ENCODE peak calls at places on chromosomes 12 and 14, in five cellular contexts. One of them, this sample, is unnamed. For H3K9me2, the result is how much of the 10 kb centered on the place peaks cover.

GRCh38 chr12:28941248-28941647 is 207.8 kb upstream of the FAR2 start:
- DNase-seq in HCT116: no peak
- DNase-seq in GM23248: peak
- DNase-seq in PC-3: peak
- DNase-seq in MM.1S: no peak
- DNase-seq in this sample: no peak

GRCh38 chr12:115149279-115149678 is 465.3 kb upstream of the TBX3 start:
- DNase-seq in PC-3: no peak
- DNase-seq in MM.1S: no peak
- DNase-seq in GM23248: peak
- DNase-seq in HCT116: no peak
- DNase-seq in this sample: no peak

GRCh38 chr14:71658261-71658860 is 273.9 kb upstream of the RGS6 start:
- DNase-seq in MM.1S: no peak
- DNase-seq in PC-3: no peak
- DNase-seq in GM23248: peak
- DNase-seq in HCT116: no peak
- DNase-seq in this sample: no peak

GRCh38 chr12:54439521-54440255 is 20.6 kb upstream of the ITGA5 start:
- DNase-seq in MM.1S: peak
- DNase-seq in HCT116: peak
- DNase-seq in GM23248: peak
- DNase-seq in PC-3: peak
- DNase-seq in this sample: peak

GRCh38 chr14:39762576-39763401 is 330.6 kb upstream of the FBXO33 start:
- DNase-seq in PC-3: no peak
- DNase-seq in MM.1S: peak
- DNase-seq in GM23248: no peak
- DNase-seq in HCT116: no peak
- DNase-seq in this sample: no peak

GRCh38 chr12:69816082-69816481 is 8.9 kb upstream of the MYRFL start:
- DNase-seq in HCT116: no peak
- DNase-seq in MM.1S: peak
- DNase-seq in GM23248: no peak
- DNase-seq in PC-3: no peak
- DNase-seq in this sample: no peak

GRCh38 chr14:94485944-94486841 is 10.2 kb upstream of the SERPINA9 start:
- DNase-seq in MM.1S: no peak
- DNase-seq in GM23248: peak
- DNase-seq in HCT116: peak
- DNase-seq in PC-3: peak
- DNase-seq in this sample: peak

GRCh38 chr12:91951571-91951970 is 194.1 kb downstream of the BTG1 start:
- DNase-seq in MM.1S: no peak
- DNase-seq in PC-3: peak
- DNase-seq in GM23248: peak
- DNase-seq in HCT116: no peak
- DNase-seq in this sample: no peak

GRCh38 chr14:51547260-51547659 is 104.5 kb upstream of the FRMD6 start:
- DNase-seq in HCT116: peak
- DNase-seq in MM.1S: no peak
- DNase-seq in PC-3: peak
- DNase-seq in GM23248: peak
- DNase-seq in this sample: peak

GRCh38 chr12:124636138-124636968 is 68.9 kb upstream of the NCOR2 start:
- DNase-seq in MM.1S: no peak
- DNase-seq in HCT116: peak
- DNase-seq in GM23248: peak
- DNase-seq in PC-3: peak
- DNase-seq in this sample: peak

GRCh38 chr12:76555226-76555767 is 4.3 kb downstream of the OSBPL8 start:
- DNase-seq in HCT116: no peak
- DNase-seq in PC-3: peak
- DNase-seq in GM23248: peak
- DNase-seq in MM.1S: no peak
- DNase-seq in this sample: no peak

GRCh38 chr12:14948672-14949071 is 10.3 kb upstream of the ERP27 start:
- DNase-seq in GM23248: peak
- DNase-seq in PC-3: peak
- DNase-seq in HCT116: no peak
- DNase-seq in MM.1S: peak
- DNase-seq in this sample: no peak

GRCh38 chr14:79502751-79503148 is 708.6 kb downstream of the DIO2 start:
- DNase-seq in PC-3: peak
- DNase-seq in GM23248: no peak
- DNase-seq in MM.1S: no peak
- DNase-seq in HCT116: no peak
- DNase-seq in this sample: no peak

GRCh38 chr12:107912421-107913004 is 138.0 kb downstream of the ASCL4 start:
- DNase-seq in PC-3: peak
- DNase-seq in GM23248: peak
- DNase-seq in MM.1S: peak
- DNase-seq in HCT116: peak
- DNase-seq in this sample: no peak

GRCh38 chr14:100764716-100765115 is 38.0 kb downstream of the DLK1 start:
- DNase-seq in HCT116: no peak
- DNase-seq in PC-3: no peak
- DNase-seq in GM23248: no peak
- DNase-seq in MM.1S: no peak
- DNase-seq in this sample: no peak

GRCh38 chr12:92629349-92630065 is 73.3 kb upstream of the PLEKHG7 start:
- DNase-seq in PC-3: no peak
- DNase-seq in MM.1S: no peak
- DNase-seq in HCT116: no peak
- DNase-seq in GM23248: no peak
- DNase-seq in this sample: no peak

GRCh38 chr12:95336387-95337067 is 118.9 kb downstream of the VEZT start:
- DNase-seq in PC-3: peak
- DNase-seq in HCT116: peak
- DNase-seq in MM.1S: no peak
- DNase-seq in GM23248: peak
- DNase-seq in this sample: peak

GRCh38 chr14:73753887-73754880 is 40.0 kb upstream of the PNMA1 start:
- DNase-seq in GM23248: peak
- DNase-seq in HCT116: no peak
- DNase-seq in MM.1S: no peak
- DNase-seq in PC-3: peak
- DNase-seq in this sample: no peak

GRCh38 chr12:50241178-50241577 is 42.1 kb downstream of the LIMA1 start:
- DNase-seq in HCT116: no peak
- DNase-seq in PC-3: peak
- DNase-seq in MM.1S: no peak
- DNase-seq in GM23248: peak
- DNase-seq in this sample: no peak

GRCh38 chr12:65800928-65801327 is 23.4 kb upstream of the HMGA2 start:
- DNase-seq in PC-3: no peak
- DNase-seq in HCT116: no peak
- DNase-seq in MM.1S: no peak
- DNase-seq in GM23248: peak
- DNase-seq in this sample: no peak

GRCh38 chr12:85182699-85183098 is 97.3 kb upstream of the ALX1 start:
- DNase-seq in PC-3: no peak
- DNase-seq in HCT116: no peak
- DNase-seq in GM23248: no peak
- DNase-seq in MM.1S: no peak
- DNase-seq in this sample: no peak

GRCh38 chr12:50006754-50007442 is 18.4 kb downstream of the RACGAP1 start:
- DNase-seq in GM23248: peak
- DNase-seq in HCT116: no peak
- DNase-seq in MM.1S: no peak
- DNase-seq in PC-3: peak
- DNase-seq in this sample: no peak

GRCh38 chr12:52969828-52970569 is 21.1 kb downstream of the KRT18 start:
- DNase-seq in MM.1S: no peak
- DNase-seq in HCT116: no peak
- DNase-seq in PC-3: peak
- DNase-seq in GM23248: no peak
- DNase-seq in this sample: peak

GRCh38 chr12:52965337-52965731 is 16.4 kb downstream of the KRT18 start:
- DNase-seq in MM.1S: no peak
- DNase-seq in GM23248: no peak
- DNase-seq in HCT116: no peak
- DNase-seq in PC-3: no peak
- DNase-seq in this sample: no peak

DNA sequence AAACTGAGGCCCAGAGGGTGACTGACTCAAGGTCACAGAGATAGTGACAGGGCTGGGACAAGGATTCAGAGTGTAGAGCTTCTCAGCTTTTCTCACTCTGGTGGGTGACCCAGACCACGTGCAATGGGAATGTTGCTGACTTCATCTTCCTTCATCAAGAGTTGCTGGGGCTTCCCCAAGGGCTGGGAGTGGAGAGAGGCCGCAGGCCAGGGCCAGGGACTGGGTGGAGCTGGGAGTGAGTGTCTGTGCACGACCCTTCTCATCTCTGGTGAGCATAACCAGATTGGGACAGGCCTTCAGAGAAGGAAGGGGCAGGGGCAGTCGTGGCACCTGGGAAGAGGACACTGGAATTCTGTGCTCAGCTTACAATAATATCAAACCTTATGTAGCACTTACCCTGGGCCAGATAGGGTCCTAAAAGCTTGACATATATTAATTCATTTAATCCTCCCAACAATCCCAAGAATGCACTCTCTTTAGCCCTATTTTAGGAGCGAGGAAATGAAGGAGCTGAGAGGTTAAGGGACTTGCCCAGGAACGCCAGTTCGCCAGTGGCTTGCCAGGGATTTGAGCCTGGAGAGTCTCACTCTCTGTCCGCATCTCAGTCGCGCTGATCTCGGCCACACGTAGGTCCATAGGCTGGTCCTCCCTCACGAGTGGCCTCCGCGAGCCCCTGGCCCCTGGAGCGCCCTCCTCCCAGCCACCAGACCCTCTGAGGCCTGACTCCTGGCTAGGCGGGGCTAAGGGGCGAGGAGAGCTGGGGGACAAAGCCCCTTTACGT is 15.8 kb downstream of the KRT18 start:
- DNase-seq in HCT116: no peak
- DNase-seq in MM.1S: no peak
- DNase-seq in GM23248: no peak
- DNase-seq in PC-3: no peak
- DNase-seq in this sample: no peak
- H2AFZ ChIP-seq in HCT116: no peak
- H2AFZ ChIP-seq in MM.1S: no peak
- H2AFZ ChIP-seq in GM23248: peak
- H2AFZ ChIP-seq in PC-3: no peak
- H2AFZ ChIP-seq in this sample: peak

DNA sequence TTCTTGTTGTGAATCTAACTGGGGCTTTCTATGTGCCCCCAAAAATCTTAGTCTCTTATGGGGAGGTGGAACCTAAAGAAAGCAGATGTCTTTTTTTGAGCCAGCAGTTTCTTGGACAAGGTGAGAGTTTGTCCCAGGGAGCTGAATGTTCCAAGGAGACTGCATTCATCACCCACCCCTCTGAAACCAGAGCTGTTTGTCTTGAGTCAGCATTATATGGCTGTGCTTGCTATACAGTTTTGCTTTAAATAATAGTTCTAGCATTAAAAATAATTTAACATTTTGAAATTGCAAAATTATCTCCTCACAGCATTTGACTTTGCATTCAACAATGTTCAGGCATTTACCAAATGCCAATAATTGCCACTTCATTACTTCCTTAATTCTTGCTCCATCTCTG is 813.3 kb downstream of the BCL11B start:
- DNase-seq in PC-3: no peak
- DNase-seq in MM.1S: no peak
- DNase-seq in HCT116: no peak
- DNase-seq in GM23248: no peak
- DNase-seq in this sample: no peak
- H3K9me2 ChIP-seq in PC-3: under half
- H3K9me2 ChIP-seq in MM.1S: under half
- H3K9me2 ChIP-seq in HCT116: under half
- H3K9me2 ChIP-seq in GM23248: under half
- H3K9me2 ChIP-seq in this sample: under half

GRCh38 chr14:64817631-64818030 is 62.1 kb downstream of the SPTB start:
- DNase-seq in GM23248: peak
- DNase-seq in PC-3: no peak
- DNase-seq in HCT116: no peak
- DNase-seq in MM.1S: no peak
- DNase-seq in this sample: peak

GRCh38 chr14:64816221-64816783 is 63.4 kb downstream of the SPTB start:
- DNase-seq in HCT116: no peak
- DNase-seq in GM23248: no peak
- DNase-seq in MM.1S: no peak
- DNase-seq in PC-3: no peak
- DNase-seq in this sample: peak

GRCh38 chr14:64821651-64822050 is 58.1 kb downstream of the SPTB start:
- DNase-seq in GM23248: no peak
- DNase-seq in HCT116: no peak
- DNase-seq in MM.1S: no peak
- DNase-seq in PC-3: no peak
- DNase-seq in this sample: no peak

GRCh38 chr14:64815257-64815656 is 64.5 kb downstream of the SPTB start:
- DNase-seq in HCT116: no peak
- DNase-seq in MM.1S: no peak
- DNase-seq in PC-3: no peak
- DNase-seq in GM23248: no peak
- DNase-seq in this sample: no peak

DNA sequence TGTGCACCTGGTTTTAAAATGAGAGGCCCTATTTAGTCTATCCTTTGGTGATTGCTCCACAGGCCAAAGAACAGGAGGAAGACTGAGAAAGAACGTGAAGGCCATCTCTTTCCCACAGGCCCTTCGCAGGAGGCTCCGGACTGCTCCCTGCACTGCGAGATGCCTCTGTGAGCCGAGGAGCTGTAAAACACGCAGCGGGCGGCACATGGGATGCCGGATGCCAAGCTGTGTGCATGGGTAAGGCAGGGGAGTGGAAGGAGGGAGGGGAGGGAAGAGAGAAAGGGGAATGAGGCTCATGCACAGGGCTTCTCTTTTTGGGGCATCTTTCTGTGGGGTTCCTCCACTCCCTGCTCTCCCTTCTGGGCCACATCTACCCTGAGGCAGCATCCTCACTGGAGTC is 61.6 kb downstream of the SPTB start:
- DNase-seq in MM.1S: no peak
- DNase-seq in GM23248: no peak
- DNase-seq in HCT116: no peak
- DNase-seq in PC-3: no peak
- DNase-seq in this sample: no peak
- TF ChIP-seq EZH2 in MM.1S: no peak
- TF ChIP-seq EZH2 in GM23248: no peak
- TF ChIP-seq EZH2 in HCT116: no peak
- TF ChIP-seq EZH2 in PC-3: no peak
- TF ChIP-seq EZH2 in this sample: no peak

DNA sequence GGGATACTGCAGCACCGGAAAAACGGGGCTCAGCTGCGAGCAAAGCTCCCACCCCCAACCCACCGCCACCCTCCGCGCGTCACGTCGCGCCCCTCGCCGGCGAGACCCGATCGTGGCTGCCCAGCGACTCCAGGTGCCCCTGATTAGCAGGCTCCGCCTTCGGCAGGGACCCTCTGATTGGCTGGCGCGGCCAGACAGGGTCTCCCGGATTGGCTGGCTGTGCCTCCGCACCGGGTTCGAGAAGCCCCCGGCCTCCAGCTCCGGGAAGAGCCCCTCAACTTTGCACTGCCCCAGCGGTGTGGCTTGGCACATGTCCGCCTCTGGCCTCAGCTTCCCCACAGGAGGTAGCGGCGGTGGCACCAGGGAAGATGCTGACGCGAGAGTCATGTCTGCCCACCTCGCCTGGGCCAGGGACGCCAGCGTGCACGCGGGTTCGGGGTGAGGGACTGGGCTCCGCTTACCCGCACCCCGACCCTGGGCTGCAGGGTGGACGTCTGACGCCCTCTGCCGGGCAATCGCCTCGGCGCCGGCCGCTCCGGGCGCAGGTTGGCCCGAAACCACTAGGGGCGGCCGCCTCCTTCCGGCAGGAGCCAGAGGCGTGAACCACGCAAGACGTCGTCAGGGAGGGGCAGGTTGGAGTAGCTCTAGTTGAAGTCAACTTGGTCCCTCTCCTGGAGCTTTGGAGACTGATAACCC is 496 bp upstream of the RHOF start:
- DNase-seq in GM23248: peak
- DNase-seq in HCT116: peak
- DNase-seq in MM.1S: peak
- DNase-seq in PC-3: peak
- DNase-seq in this sample: peak
- H2AFZ ChIP-seq in GM23248: peak
- H2AFZ ChIP-seq in HCT116: no peak
- H2AFZ ChIP-seq in MM.1S: peak
- H2AFZ ChIP-seq in PC-3: peak
- H2AFZ ChIP-seq in this sample: peak